ENCODE peak calls at places on chromosomes 5 and 9, in seven cellular contexts. One of them, this sample, is unnamed.

GRCh38 chr9:71004196-71004595 is 117.2 kb downstream of the TRPM3 start:
- DNase-seq in activated naive CD8-positive, alpha-beta T cell treated with anti-CD3 and anti-CD28 coated beads, Interleukin-2, amount 50 U/mL, for 24 hours: no peak
- DNase-seq in T-cell: no peak
- DNase-seq in EH: peak
- DNase-seq in NCI-H1417: no peak
- DNase-seq in tibial artery: no peak
- DNase-seq in activated CD4-positive, CD25-positive, alpha-beta regulatory T cell: no peak
- DNase-seq in this sample: no peak

GRCh38 chr5:137888489-137888874 is 775 bp upstream of the PKD2L2 start:
- DNase-seq in activated CD4-positive, CD25-positive, alpha-beta regulatory T cell: no peak
- DNase-seq in T-cell: no peak
- DNase-seq in NCI-H1417: no peak
- DNase-seq in EH: no peak
- DNase-seq in activated naive CD8-positive, alpha-beta T cell treated with anti-CD3 and anti-CD28 coated beads, Interleukin-2, amount 50 U/mL, for 24 hours: no peak
- DNase-seq in tibial artery: no peak
- DNase-seq in this sample: no peak

GRCh38 chr5:108917596-108917995 is 169.9 kb downstream of the FER start:
- DNase-seq in NCI-H1417: no peak
- DNase-seq in EH: no peak
- DNase-seq in activated naive CD8-positive, alpha-beta T cell treated with anti-CD3 and anti-CD28 coated beads, Interleukin-2, amount 50 U/mL, for 24 hours: no peak
- DNase-seq in T-cell: no peak
- DNase-seq in activated CD4-positive, CD25-positive, alpha-beta regulatory T cell: no peak
- DNase-seq in tibial artery: no peak
- DNase-seq in this sample: no peak

GRCh38 chr5:124746916-124747769 is 704 bp upstream of the ZNF608 start:
- DNase-seq in activated CD4-positive, CD25-positive, alpha-beta regulatory T cell: no peak
- DNase-seq in NCI-H1417: peak
- DNase-seq in tibial artery: peak
- DNase-seq in EH: no peak
- DNase-seq in T-cell: no peak
- DNase-seq in activated naive CD8-positive, alpha-beta T cell treated with anti-CD3 and anti-CD28 coated beads, Interleukin-2, amount 50 U/mL, for 24 hours: peak
- DNase-seq in this sample: peak

GRCh38 chr9:75410405-75410804 is 322.1 kb downstream of the OSTF1 start:
- DNase-seq in tibial artery: no peak
- DNase-seq in T-cell: no peak
- DNase-seq in NCI-H1417: no peak
- DNase-seq in EH: no peak
- DNase-seq in activated naive CD8-positive, alpha-beta T cell treated with anti-CD3 and anti-CD28 coated beads, Interleukin-2, amount 50 U/mL, for 24 hours: no peak
- DNase-seq in activated CD4-positive, CD25-positive, alpha-beta regulatory T cell: no peak
- DNase-seq in this sample: no peak

GRCh38 chr5:138595396-138595795 is 20.2 kb upstream of the HSPA9 start:
- DNase-seq in T-cell: no peak
- DNase-seq in NCI-H1417: peak
- DNase-seq in tibial artery: peak
- DNase-seq in activated CD4-positive, CD25-positive, alpha-beta regulatory T cell: no peak
- DNase-seq in activated naive CD8-positive, alpha-beta T cell treated with anti-CD3 and anti-CD28 coated beads, Interleukin-2, amount 50 U/mL, for 24 hours: no peak
- DNase-seq in EH: no peak
- DNase-seq in this sample: no peak

GRCh38 chr5:156686816-156687215 is 163.3 kb upstream of the PPP1R2B start:
- DNase-seq in NCI-H1417: peak
- DNase-seq in activated CD4-positive, CD25-positive, alpha-beta regulatory T cell: no peak
- DNase-seq in T-cell: no peak
- DNase-seq in EH: no peak
- DNase-seq in activated naive CD8-positive, alpha-beta T cell treated with anti-CD3 and anti-CD28 coated beads, Interleukin-2, amount 50 U/mL, for 24 hours: no peak
- DNase-seq in tibial artery: no peak
- DNase-seq in this sample: no peak

GRCh38 chr5:5335708-5336211 is 86.7 kb upstream of the ICE1 start:
- DNase-seq in activated naive CD8-positive, alpha-beta T cell treated with anti-CD3 and anti-CD28 coated beads, Interleukin-2, amount 50 U/mL, for 24 hours: no peak
- DNase-seq in NCI-H1417: no peak
- DNase-seq in T-cell: no peak
- DNase-seq in EH: peak
- DNase-seq in activated CD4-positive, CD25-positive, alpha-beta regulatory T cell: no peak
- DNase-seq in tibial artery: no peak
- DNase-seq in this sample: no peak

GRCh38 chr5:135895474-135896006 is at the start of gene IL9:
- DNase-seq in T-cell: no peak
- DNase-seq in activated naive CD8-positive, alpha-beta T cell treated with anti-CD3 and anti-CD28 coated beads, Interleukin-2, amount 50 U/mL, for 24 hours: no peak
- DNase-seq in activated CD4-positive, CD25-positive, alpha-beta regulatory T cell: no peak
- DNase-seq in tibial artery: no peak
- DNase-seq in EH: no peak
- DNase-seq in NCI-H1417: no peak
- DNase-seq in this sample: no peak

GRCh38 chr5:146680846-146681585 is 165.0 kb upstream of the GPR151 start:
- DNase-seq in EH: peak
- DNase-seq in activated naive CD8-positive, alpha-beta T cell treated with anti-CD3 and anti-CD28 coated beads, Interleukin-2, amount 50 U/mL, for 24 hours: no peak
- DNase-seq in T-cell: no peak
- DNase-seq in NCI-H1417: no peak
- DNase-seq in activated CD4-positive, CD25-positive, alpha-beta regulatory T cell: no peak
- DNase-seq in tibial artery: no peak
- DNase-seq in this sample: no peak

GRCh38 chr9:134863306-134863902 is 17.2 kb upstream of the FCN2 start:
- DNase-seq in T-cell: no peak
- DNase-seq in activated CD4-positive, CD25-positive, alpha-beta regulatory T cell: no peak
- DNase-seq in NCI-H1417: no peak
- DNase-seq in EH: no peak
- DNase-seq in activated naive CD8-positive, alpha-beta T cell treated with anti-CD3 and anti-CD28 coated beads, Interleukin-2, amount 50 U/mL, for 24 hours: no peak
- DNase-seq in tibial artery: no peak
- DNase-seq in this sample: no peak

GRCh38 chr5:171750316-171750788 is 35.3 kb upstream of the SMIM23 start:
- DNase-seq in EH: peak
- DNase-seq in T-cell: no peak
- DNase-seq in activated naive CD8-positive, alpha-beta T cell treated with anti-CD3 and anti-CD28 coated beads, Interleukin-2, amount 50 U/mL, for 24 hours: no peak
- DNase-seq in NCI-H1417: no peak
- DNase-seq in activated CD4-positive, CD25-positive, alpha-beta regulatory T cell: no peak
- DNase-seq in tibial artery: peak
- DNase-seq in this sample: peak

GRCh38 chr5:368162-369084 is 46.9 kb downstream of the AHRR start:
- DNase-seq in T-cell: no peak
- DNase-seq in EH: peak
- DNase-seq in activated naive CD8-positive, alpha-beta T cell treated with anti-CD3 and anti-CD28 coated beads, Interleukin-2, amount 50 U/mL, for 24 hours: peak
- DNase-seq in tibial artery: peak
- DNase-seq in activated CD4-positive, CD25-positive, alpha-beta regulatory T cell: no peak
- DNase-seq in NCI-H1417: no peak
- DNase-seq in this sample: no peak

GRCh38 chr9:89592963-89593775 is 11.6 kb upstream of the GADD45G start:
- DNase-seq in NCI-H1417: no peak
- DNase-seq in tibial artery: no peak
- DNase-seq in EH: peak
- DNase-seq in T-cell: no peak
- DNase-seq in activated naive CD8-positive, alpha-beta T cell treated with anti-CD3 and anti-CD28 coated beads, Interleukin-2, amount 50 U/mL, for 24 hours: no peak
- DNase-seq in activated CD4-positive, CD25-positive, alpha-beta regulatory T cell: no peak
- DNase-seq in this sample: no peak

GRCh38 chr5:43007246-43007910 is 32.7 kb downstream of the ANXA2R start:
- DNase-seq in NCI-H1417: peak
- DNase-seq in T-cell: peak
- DNase-seq in activated naive CD8-positive, alpha-beta T cell treated with anti-CD3 and anti-CD28 coated beads, Interleukin-2, amount 50 U/mL, for 24 hours: peak
- DNase-seq in activated CD4-positive, CD25-positive, alpha-beta regulatory T cell: peak
- DNase-seq in EH: peak
- DNase-seq in tibial artery: peak
- DNase-seq in this sample: peak

GRCh38 chr9:121275781-121276658 is 8.1 kb downstream of the GSN start:
- DNase-seq in NCI-H1417: no peak
- DNase-seq in activated CD4-positive, CD25-positive, alpha-beta regulatory T cell: no peak
- DNase-seq in tibial artery: no peak
- DNase-seq in activated naive CD8-positive, alpha-beta T cell treated with anti-CD3 and anti-CD28 coated beads, Interleukin-2, amount 50 U/mL, for 24 hours: no peak
- DNase-seq in EH: no peak
- DNase-seq in T-cell: no peak
- DNase-seq in this sample: no peak

GRCh38 chr5:56490971-56491468 is 257.9 kb upstream of the ANKRD55 start:
- DNase-seq in T-cell: peak
- DNase-seq in activated naive CD8-positive, alpha-beta T cell treated with anti-CD3 and anti-CD28 coated beads, Interleukin-2, amount 50 U/mL, for 24 hours: no peak
- DNase-seq in EH: no peak
- DNase-seq in NCI-H1417: no peak
- DNase-seq in tibial artery: no peak
- DNase-seq in activated CD4-positive, CD25-positive, alpha-beta regulatory T cell: peak
- DNase-seq in this sample: no peak

GRCh38 chr9:10274156-10274555 is 338.6 kb downstream of the PTPRD start:
- DNase-seq in activated CD4-positive, CD25-positive, alpha-beta regulatory T cell: no peak
- DNase-seq in T-cell: no peak
- DNase-seq in activated naive CD8-positive, alpha-beta T cell treated with anti-CD3 and anti-CD28 coated beads, Interleukin-2, amount 50 U/mL, for 24 hours: no peak
- DNase-seq in NCI-H1417: no peak
- DNase-seq in tibial artery: no peak
- DNase-seq in EH: no peak
- DNase-seq in this sample: no peak

GRCh38 chr5:8908055-8908683 is 637.7 kb downstream of the SEMA5A start:
- DNase-seq in tibial artery: no peak
- DNase-seq in NCI-H1417: peak
- DNase-seq in activated naive CD8-positive, alpha-beta T cell treated with anti-CD3 and anti-CD28 coated beads, Interleukin-2, amount 50 U/mL, for 24 hours: peak
- DNase-seq in activated CD4-positive, CD25-positive, alpha-beta regulatory T cell: no peak
- DNase-seq in EH: peak
- DNase-seq in T-cell: no peak
- DNase-seq in this sample: no peak

GRCh38 chr9:19114680-19115270 is 12.1 kb upstream of the HAUS6 start:
- DNase-seq in tibial artery: no peak
- DNase-seq in EH: peak
- DNase-seq in activated CD4-positive, CD25-positive, alpha-beta regulatory T cell: no peak
- DNase-seq in activated naive CD8-positive, alpha-beta T cell treated with anti-CD3 and anti-CD28 coated beads, Interleukin-2, amount 50 U/mL, for 24 hours: no peak
- DNase-seq in NCI-H1417: no peak
- DNase-seq in T-cell: no peak
- DNase-seq in this sample: no peak

GRCh38 chr5:147369742-147370374 is 135.0 kb downstream of the STK32A start:
- DNase-seq in tibial artery: no peak
- DNase-seq in T-cell: no peak
- DNase-seq in activated CD4-positive, CD25-positive, alpha-beta regulatory T cell: no peak
- DNase-seq in activated naive CD8-positive, alpha-beta T cell treated with anti-CD3 and anti-CD28 coated beads, Interleukin-2, amount 50 U/mL, for 24 hours: no peak
- DNase-seq in EH: peak
- DNase-seq in NCI-H1417: peak
- DNase-seq in this sample: no peak

GRCh38 chr9:34087370-34087769 is 38.7 kb upstream of the UBAP2 start:
- DNase-seq in NCI-H1417: no peak
- DNase-seq in EH: no peak
- DNase-seq in activated naive CD8-positive, alpha-beta T cell treated with anti-CD3 and anti-CD28 coated beads, Interleukin-2, amount 50 U/mL, for 24 hours: no peak
- DNase-seq in tibial artery: no peak
- DNase-seq in T-cell: no peak
- DNase-seq in activated CD4-positive, CD25-positive, alpha-beta regulatory T cell: no peak
- DNase-seq in this sample: no peak

GRCh38 chr5:159106193-159106568 is 6.5 kb upstream of the EBF1 start:
- DNase-seq in tibial artery: no peak
- DNase-seq in NCI-H1417: no peak
- DNase-seq in EH: no peak
- DNase-seq in activated naive CD8-positive, alpha-beta T cell treated with anti-CD3 and anti-CD28 coated beads, Interleukin-2, amount 50 U/mL, for 24 hours: no peak
- DNase-seq in T-cell: no peak
- DNase-seq in activated CD4-positive, CD25-positive, alpha-beta regulatory T cell: no peak
- DNase-seq in this sample: no peak

GRCh38 chr5:89263846-89264245 is 380.9 kb upstream of the MEF2C start:
- DNase-seq in NCI-H1417: no peak
- DNase-seq in tibial artery: no peak
- DNase-seq in activated CD4-positive, CD25-positive, alpha-beta regulatory T cell: no peak
- DNase-seq in T-cell: no peak
- DNase-seq in activated naive CD8-positive, alpha-beta T cell treated with anti-CD3 and anti-CD28 coated beads, Interleukin-2, amount 50 U/mL, for 24 hours: no peak
- DNase-seq in EH: no peak
- DNase-seq in this sample: no peak

GRCh38 chr5:132072508-132072907 is 1.1 kb upstream of the CSF2 start:
- DNase-seq in activated CD4-positive, CD25-positive, alpha-beta regulatory T cell: no peak
- DNase-seq in EH: no peak
- DNase-seq in T-cell: no peak
- DNase-seq in tibial artery: no peak
- DNase-seq in NCI-H1417: no peak
- DNase-seq in activated naive CD8-positive, alpha-beta T cell treated with anti-CD3 and anti-CD28 coated beads, Interleukin-2, amount 50 U/mL, for 24 hours: no peak
- DNase-seq in this sample: no peak

GRCh38 chr9:113621309-113621791 is 157.8 kb downstream of the RGS3 start:
- DNase-seq in NCI-H1417: no peak
- DNase-seq in tibial artery: peak
- DNase-seq in T-cell: no peak
- DNase-seq in activated naive CD8-positive, alpha-beta T cell treated with anti-CD3 and anti-CD28 coated beads, Interleukin-2, amount 50 U/mL, for 24 hours: no peak
- DNase-seq in EH: peak
- DNase-seq in activated CD4-positive, CD25-positive, alpha-beta regulatory T cell: no peak
- DNase-seq in this sample: peak

GRCh38 chr5:177355162-177355867 is 2.4 kb upstream of the RGS14 start:
- DNase-seq in NCI-H1417: no peak
- DNase-seq in tibial artery: no peak
- DNase-seq in EH: no peak
- DNase-seq in T-cell: no peak
- DNase-seq in activated CD4-positive, CD25-positive, alpha-beta regulatory T cell: no peak
- DNase-seq in activated naive CD8-positive, alpha-beta T cell treated with anti-CD3 and anti-CD28 coated beads, Interleukin-2, amount 50 U/mL, for 24 hours: no peak
- DNase-seq in this sample: no peak

GRCh38 chr9:135889564-135890189 is 17.7 kb downstream of the CAMSAP1 start:
- DNase-seq in EH: no peak
- DNase-seq in activated CD4-positive, CD25-positive, alpha-beta regulatory T cell: no peak
- DNase-seq in T-cell: no peak
- DNase-seq in activated naive CD8-positive, alpha-beta T cell treated with anti-CD3 and anti-CD28 coated beads, Interleukin-2, amount 50 U/mL, for 24 hours: no peak
- DNase-seq in tibial artery: no peak
- DNase-seq in NCI-H1417: no peak
- DNase-seq in this sample: no peak

GRCh38 chr5:113050606-113051391 is 74.2 kb downstream of the DCP2 start:
- DNase-seq in activated naive CD8-positive, alpha-beta T cell treated with anti-CD3 and anti-CD28 coated beads, Interleukin-2, amount 50 U/mL, for 24 hours: no peak
- DNase-seq in NCI-H1417: no peak
- DNase-seq in EH: peak
- DNase-seq in tibial artery: peak
- DNase-seq in T-cell: no peak
- DNase-seq in activated CD4-positive, CD25-positive, alpha-beta regulatory T cell: no peak
- DNase-seq in this sample: no peak

This sample was measured in psoas muscle.